ENCODE peak calls at places on chromosomes 7 and 10, in five cellular contexts. One of them, this sample, is unnamed.

GRCh38 chr10:6840766-6841165 is 260.7 kb upstream of the PRKCQ start:
- DNase-seq in neuronal stem cell: no peak
- DNase-seq in keratinocyte: no peak
- DNase-seq in mucosa of descending colon: no peak
- DNase-seq in fibroblast of lung: peak; percentile 76
- DNase-seq in this sample: no peak

GRCh38 chr7:50330701-50331100 is 26.2 kb downstream of the IKZF1 start:
- DNase-seq in neuronal stem cell: no peak
- DNase-seq in keratinocyte: no peak
- DNase-seq in mucosa of descending colon: no peak
- DNase-seq in fibroblast of lung: no peak
- DNase-seq in this sample: no peak

GRCh38 chr7:109745677-109746410 is 1176.2 kb downstream of the DNAJB9 start:
- DNase-seq in neuronal stem cell: no peak
- DNase-seq in keratinocyte: no peak
- DNase-seq in mucosa of descending colon: no peak
- DNase-seq in fibroblast of lung: no peak
- DNase-seq in this sample: no peak

GRCh38 chr7:44431091-44431608 is 59.3 kb downstream of the NUDCD3 start:
- DNase-seq in neuronal stem cell: no peak
- DNase-seq in keratinocyte: no peak
- DNase-seq in mucosa of descending colon: no peak
- DNase-seq in fibroblast of lung: peak; percentile 30
- DNase-seq in this sample: peak; percentile 71

GRCh38 chr7:117828831-117829230 is 44.4 kb downstream of the CTTNBP2 start:
- DNase-seq in neuronal stem cell: no peak
- DNase-seq in keratinocyte: no peak
- DNase-seq in mucosa of descending colon: no peak
- DNase-seq in fibroblast of lung: peak; percentile 50
- DNase-seq in this sample: no peak

GRCh38 chr10:132836832-132837540 is 51.0 kb upstream of the NKX6-2 start:
- DNase-seq in neuronal stem cell: peak; percentile 57
- DNase-seq in keratinocyte: no peak
- DNase-seq in mucosa of descending colon: no peak
- DNase-seq in fibroblast of lung: peak; percentile 2
- DNase-seq in this sample: peak; percentile 98

GRCh38 chr7:119999743-120000475 is 273.1 kb upstream of the KCND2 start:
- DNase-seq in neuronal stem cell: no peak
- DNase-seq in keratinocyte: no peak
- DNase-seq in mucosa of descending colon: no peak
- DNase-seq in fibroblast of lung: peak; percentile 12
- DNase-seq in this sample: no peak

GRCh38 chr7:47709051-47709450 is 127.1 kb upstream of the TNS3 start:
- DNase-seq in neuronal stem cell: no peak
- DNase-seq in keratinocyte: no peak
- DNase-seq in mucosa of descending colon: no peak
- DNase-seq in fibroblast of lung: no peak
- DNase-seq in this sample: no peak

GRCh38 chr7:30366606-30367005 is 82.2 kb downstream of the ZNRF2 start:
- DNase-seq in neuronal stem cell: no peak
- DNase-seq in keratinocyte: no peak
- DNase-seq in mucosa of descending colon: no peak
- DNase-seq in fibroblast of lung: peak; percentile 64
- DNase-seq in this sample: no peak

GRCh38 chr7:14021069-14021468 is 31.6 kb upstream of the ETV1 start:
- DNase-seq in neuronal stem cell: no peak
- DNase-seq in keratinocyte: peak; percentile 5
- DNase-seq in mucosa of descending colon: no peak
- DNase-seq in fibroblast of lung: peak; percentile 85
- DNase-seq in this sample: no peak

GRCh38 chr10:105952153-105952552 is 1212.4 kb downstream of the SORCS1 start:
- DNase-seq in neuronal stem cell: peak; percentile 27
- DNase-seq in keratinocyte: no peak
- DNase-seq in mucosa of descending colon: no peak
- DNase-seq in fibroblast of lung: peak; percentile 26
- DNase-seq in this sample: no peak

GRCh38 chr10:73887038-73888015 is 13.0 kb upstream of the CAMK2G start:
- DNase-seq in neuronal stem cell: no peak
- DNase-seq in keratinocyte: peak; percentile 85
- DNase-seq in mucosa of descending colon: no peak
- DNase-seq in fibroblast of lung: peak; percentile 93
- DNase-seq in this sample: peak; percentile 47

GRCh38 chr10:125092564-125093031 is 67.8 kb downstream of the CTBP2 start:
- DNase-seq in neuronal stem cell: no peak
- DNase-seq in keratinocyte: no peak
- DNase-seq in mucosa of descending colon: no peak
- DNase-seq in fibroblast of lung: no peak
- DNase-seq in this sample: no peak

GRCh38 chr10:127153166-127153565 is 43.2 kb downstream of the INSYN2A start:
- DNase-seq in neuronal stem cell: no peak
- DNase-seq in keratinocyte: no peak
- DNase-seq in mucosa of descending colon: no peak
- DNase-seq in fibroblast of lung: peak; percentile 31
- DNase-seq in this sample: no peak

GRCh38 chr7:85038466-85038865 is 148.4 kb downstream of the SEMA3D start:
- DNase-seq in neuronal stem cell: no peak
- DNase-seq in keratinocyte: no peak
- DNase-seq in mucosa of descending colon: no peak
- DNase-seq in fibroblast of lung: no peak
- DNase-seq in this sample: no peak

GRCh38 chr7:158880973-158881372 is 24.6 kb downstream of the DYNC2I1 start:
- DNase-seq in neuronal stem cell: no peak
- DNase-seq in keratinocyte: no peak
- DNase-seq in mucosa of descending colon: no peak
- DNase-seq in fibroblast of lung: no peak
- DNase-seq in this sample: no peak

GRCh38 chr7:74355091-74355490 is 65.9 kb downstream of the CLIP2 start:
- DNase-seq in neuronal stem cell: no peak
- DNase-seq in keratinocyte: peak; percentile 40
- DNase-seq in mucosa of descending colon: no peak
- DNase-seq in fibroblast of lung: peak; percentile 83
- DNase-seq in this sample: no peak

GRCh38 chr10:35493196-35494118 is 111.7 kb upstream of the GJD4 start:
- DNase-seq in neuronal stem cell: no peak
- DNase-seq in keratinocyte: no peak
- DNase-seq in mucosa of descending colon: no peak
- DNase-seq in fibroblast of lung: peak; percentile 35
- DNase-seq in this sample: no peak

GRCh38 chr7:140911746-140912145 is 13.0 kb downstream of the BRAF start:
- DNase-seq in neuronal stem cell: no peak
- DNase-seq in keratinocyte: no peak
- DNase-seq in mucosa of descending colon: no peak
- DNase-seq in fibroblast of lung: no peak
- DNase-seq in this sample: no peak

GRCh38 chr7:87398441-87398840 is 53.0 kb downstream of the CROT start:
- DNase-seq in neuronal stem cell: no peak
- DNase-seq in keratinocyte: peak; percentile 33
- DNase-seq in mucosa of descending colon: no peak
- DNase-seq in fibroblast of lung: peak; percentile 84
- DNase-seq in this sample: no peak

GRCh38 chr10:6813876-6814275 is 233.8 kb upstream of the PRKCQ start:
- DNase-seq in neuronal stem cell: no peak
- DNase-seq in keratinocyte: no peak
- DNase-seq in mucosa of descending colon: no peak
- DNase-seq in fibroblast of lung: no peak
- DNase-seq in this sample: no peak

GRCh38 chr7:25982684-25983083 is 169.3 kb upstream of the NFE2L3 start:
- DNase-seq in neuronal stem cell: no peak
- DNase-seq in keratinocyte: no peak
- DNase-seq in mucosa of descending colon: no peak
- DNase-seq in fibroblast of lung: no peak
- DNase-seq in this sample: no peak

GRCh38 chr10:17867056-17867455 is 57.9 kb downstream of the MRC1 start:
- DNase-seq in neuronal stem cell: no peak
- DNase-seq in keratinocyte: no peak
- DNase-seq in mucosa of descending colon: no peak
- DNase-seq in fibroblast of lung: no peak
- DNase-seq in this sample: no peak

GRCh38 chr7:130895006-130895750 is 161.2 kb upstream of the KLF14 start:
- DNase-seq in neuronal stem cell: no peak
- DNase-seq in keratinocyte: no peak
- DNase-seq in mucosa of descending colon: no peak
- DNase-seq in fibroblast of lung: no peak
- DNase-seq in this sample: no peak

GRCh38 chr7:130897515-130898419 is 163.8 kb upstream of the KLF14 start:
- DNase-seq in neuronal stem cell: no peak
- DNase-seq in keratinocyte: no peak
- DNase-seq in mucosa of descending colon: peak; percentile 59
- DNase-seq in fibroblast of lung: no peak
- DNase-seq in this sample: no peak

GRCh38 chr7:130896051-130896881 is 162.3 kb upstream of the KLF14 start:
- DNase-seq in neuronal stem cell: no peak
- DNase-seq in keratinocyte: no peak
- DNase-seq in mucosa of descending colon: no peak
- DNase-seq in fibroblast of lung: peak; percentile 44
- DNase-seq in this sample: peak; percentile 51

GRCh38 chr7:130899071-130899451 is 165.1 kb upstream of the KLF14 start:
- DNase-seq in neuronal stem cell: no peak
- DNase-seq in keratinocyte: no peak
- DNase-seq in mucosa of descending colon: no peak
- DNase-seq in fibroblast of lung: no peak
- DNase-seq in this sample: no peak

DNA sequence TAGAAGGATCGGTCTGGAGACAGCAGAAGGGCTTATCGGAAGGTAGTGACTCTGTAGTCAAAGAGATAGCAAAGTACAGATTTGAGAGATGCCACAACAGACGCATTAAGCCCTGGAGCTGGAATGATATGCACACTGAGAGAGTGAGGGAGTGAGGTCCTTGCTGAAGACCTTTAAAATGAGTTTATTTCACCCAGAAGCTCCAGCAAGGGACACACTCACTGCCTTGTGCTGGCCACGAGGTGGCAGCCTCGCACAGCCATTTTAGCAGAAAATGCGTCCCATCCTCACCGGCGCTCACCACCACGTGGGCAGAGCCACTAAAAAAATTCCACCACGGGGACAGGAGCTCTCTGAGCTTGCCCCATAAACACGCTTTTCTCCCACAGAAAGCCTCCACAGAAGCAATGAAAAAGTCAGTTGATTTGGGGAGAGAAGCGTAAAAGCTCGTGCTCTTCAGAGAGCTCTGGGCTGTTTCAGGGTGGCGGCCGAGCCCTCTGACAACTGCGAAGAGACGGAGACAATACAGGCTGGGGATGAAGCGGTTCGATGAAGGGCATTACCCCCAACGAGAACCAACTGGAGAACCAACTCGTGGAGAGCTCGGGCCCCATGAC is 163.0 kb upstream of the KLF14 start:
- DNase-seq in neuronal stem cell: peak; percentile 74
- DNase-seq in keratinocyte: no peak
- DNase-seq in mucosa of descending colon: peak; percentile 89
- DNase-seq in fibroblast of lung: peak; percentile 81
- DNase-seq in this sample: peak; percentile 83
- H3K36me3 ChIP-seq in neuronal stem cell: no peaks in the 10 kb centered on the region
- H3K36me3 ChIP-seq in keratinocyte: peaks cover 49% of the 10 kb centered on the region
- H3K36me3 ChIP-seq in mucosa of descending colon: peaks cover 4% of the 10 kb centered on the region
- H3K36me3 ChIP-seq in fibroblast of lung: peaks cover 38% of the 10 kb centered on the region
- H3K36me3 ChIP-seq in this sample: no peaks in the 10 kb centered on the region

DNA sequence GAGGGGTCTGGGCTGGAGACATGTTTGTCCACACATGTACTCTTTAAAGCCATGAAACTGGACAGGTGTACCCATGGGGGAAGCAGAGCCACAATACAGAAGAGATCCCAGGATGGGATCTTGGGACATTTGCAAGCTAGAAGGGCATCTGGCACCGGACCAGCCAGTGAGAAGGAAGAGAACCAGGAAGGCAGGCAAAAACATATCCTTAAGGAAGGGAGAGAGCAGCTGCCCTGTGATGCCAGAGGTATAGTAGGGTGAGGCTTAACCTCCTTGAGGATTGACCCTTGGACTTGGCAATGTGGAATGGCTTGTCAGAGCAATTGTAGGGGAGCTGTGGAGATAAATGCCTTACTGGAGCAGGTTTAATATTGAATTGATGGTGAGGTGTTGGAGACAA is 17.9 kb upstream of the SUV39H2 start:
- DNase-seq in neuronal stem cell: no peak
- DNase-seq in keratinocyte: no peak
- DNase-seq in mucosa of descending colon: peak; percentile 73
- DNase-seq in fibroblast of lung: no peak
- DNase-seq in this sample: no peak
- H3K36me3 ChIP-seq in neuronal stem cell: peaks cover 65% of the 10 kb centered on the region
- H3K36me3 ChIP-seq in keratinocyte: peaks cover 7% of the 10 kb centered on the region
- H3K36me3 ChIP-seq in mucosa of descending colon: no peaks in the 10 kb centered on the region
- H3K36me3 ChIP-seq in fibroblast of lung: no peaks in the 10 kb centered on the region
- H3K36me3 ChIP-seq in this sample: no peaks in the 10 kb centered on the region

GRCh38 chr10:102139281-102140110 is 6.7 kb downstream of the PPRC1 start:
- DNase-seq in neuronal stem cell: no peak
- DNase-seq in keratinocyte: no peak
- DNase-seq in mucosa of descending colon: no peak
- DNase-seq in fibroblast of lung: no peak
- DNase-seq in this sample: no peak
- H3K36me3 ChIP-seq in neuronal stem cell: peaks cover 78% of the 10 kb centered on the region
- H3K36me3 ChIP-seq in keratinocyte: peaks cover 57% of the 10 kb centered on the region
- H3K36me3 ChIP-seq in mucosa of descending colon: no peaks in the 10 kb centered on the region
- H3K36me3 ChIP-seq in fibroblast of lung: peaks cover 31% of the 10 kb centered on the region
- H3K36me3 ChIP-seq in this sample: peaks cover 62% of the 10 kb centered on the region

GRCh38 chr7:99031496-99031895 is 112.4 kb downstream of the SMURF1 start:
- DNase-seq in neuronal stem cell: no peak
- DNase-seq in keratinocyte: no peak
- DNase-seq in mucosa of descending colon: no peak
- DNase-seq in fibroblast of lung: no peak
- DNase-seq in this sample: no peak

GRCh38 chr7:99028261-99028971 is 115.5 kb downstream of the SMURF1 start:
- DNase-seq in neuronal stem cell: no peak
- DNase-seq in keratinocyte: no peak
- DNase-seq in mucosa of descending colon: no peak
- DNase-seq in fibroblast of lung: no peak
- DNase-seq in this sample: peak; percentile 46

GRCh38 chr7:99029481-99030144 is 114.3 kb downstream of the SMURF1 start:
- DNase-seq in neuronal stem cell: no peak
- DNase-seq in keratinocyte: no peak
- DNase-seq in mucosa of descending colon: no peak
- DNase-seq in fibroblast of lung: no peak
- DNase-seq in this sample: no peak

GRCh38 chr7:99030951-99031350 is 113.0 kb downstream of the SMURF1 start:
- DNase-seq in neuronal stem cell: no peak
- DNase-seq in keratinocyte: no peak
- DNase-seq in mucosa of descending colon: no peak
- DNase-seq in fibroblast of lung: no peak
- DNase-seq in this sample: no peak

DNA sequence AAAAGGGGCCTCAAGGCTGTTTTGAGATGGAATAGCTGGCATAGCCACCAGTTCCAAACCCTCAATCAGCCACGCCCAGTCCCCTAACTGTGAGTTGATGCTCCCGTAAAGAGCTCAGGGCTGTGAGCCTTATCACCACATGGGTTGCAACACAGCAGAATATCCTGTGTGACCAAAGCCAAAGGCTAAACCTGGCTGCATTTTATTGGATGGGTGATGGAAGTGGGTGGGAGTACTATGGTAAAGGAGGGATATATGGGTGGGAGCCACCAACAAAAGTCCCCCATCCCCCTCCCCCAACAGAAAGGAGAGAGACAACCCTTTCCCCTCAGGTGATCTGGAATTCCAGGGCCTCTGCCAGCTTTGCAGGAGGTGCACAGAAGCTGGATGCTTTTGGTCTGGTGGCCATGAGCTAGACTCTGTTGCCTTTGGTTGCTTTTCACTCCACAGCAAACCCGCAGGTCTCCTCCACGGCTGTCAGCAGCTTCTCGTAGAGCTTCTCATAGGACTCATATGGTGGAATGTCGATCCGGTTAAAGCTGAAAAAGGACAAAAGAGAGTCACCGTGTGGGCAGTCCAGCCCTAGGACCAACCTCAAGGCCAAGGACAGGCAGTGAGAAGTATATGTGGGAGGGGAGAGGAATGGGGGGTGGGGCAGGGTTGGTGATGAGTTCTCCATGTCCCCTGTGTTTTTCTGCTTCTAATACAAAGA is 113.6 kb downstream of the SMURF1 start:
- DNase-seq in neuronal stem cell: no peak
- DNase-seq in keratinocyte: no peak
- DNase-seq in mucosa of descending colon: no peak
- DNase-seq in fibroblast of lung: no peak
- DNase-seq in this sample: no peak
- H3K36me3 ChIP-seq in neuronal stem cell: peaks cover 89% of the 10 kb centered on the region
- H3K36me3 ChIP-seq in keratinocyte: peaks cover 49% of the 10 kb centered on the region
- H3K36me3 ChIP-seq in mucosa of descending colon: peaks cover 14% of the 10 kb centered on the region
- H3K36me3 ChIP-seq in fibroblast of lung: peaks cover 30% of the 10 kb centered on the region
- H3K36me3 ChIP-seq in this sample: peaks cover 31% of the 10 kb centered on the region